ENCODE peak calls at places on chromosomes 16 and 17, in six cellular contexts. R, B, X, P, N and K are unnamed samples.
A peak's percentile ranks its signal among the peaks of the same experiment; 100 is the strongest.

GRCh38 chr16:48025359-48025758 is 130.4 kb downstream of the ABCC12 start:
- DNase-seq in R (no peak), B (no peak), X (no peak), P (no peak), N (no peak), K (no peak)

GRCh38 chr17:64420143-64420670 is 28.7 kb upstream of the MILR1 start:
- DNase-seq in R (no peak), B (no peak), X (no peak), P (peak; percentile 87), N (peak; percentile 24), K (peak; percentile 30)

GRCh38 chr17:72219136-72219823 is 98.5 kb downstream of the SOX9 start:
- DNase-seq in R (no peak), B (no peak), X (no peak), P (no peak), N (peak; percentile 34), K (peak; percentile 23)

GRCh38 chr16:54568897-54569807 is 282.6 kb upstream of the IRX3 start:
- DNase-seq in R (no peak), B (no peak), X (no peak), P (no peak), N (no peak), K (no peak)

GRCh38 chr17:77736207-77736600 is 222.3 kb upstream of the TNRC6C start:
- DNase-seq in R (peak; percentile 8), B (no peak), X (peak; percentile 74), P (no peak), N (peak; percentile 22), K (no peak)

GRCh38 chr17:12180644-12181261 is 160.1 kb downstream of the MAP2K4 start:
- DNase-seq in R (no peak), B (no peak), X (no peak), P (peak; percentile 54), N (peak; percentile 47), K (peak; percentile 37)

GRCh38 chr17:61459968-61460718 is 7.9 kb downstream of the TBX4 start:
- DNase-seq in R (no peak), B (no peak), X (peak; percentile 65), P (no peak), N (no peak), K (no peak)

GRCh38 chr16:88541831-88542230 is 28.4 kb upstream of the ZC3H18 start:
- DNase-seq in R (no peak), B (no peak), X (no peak), P (no peak), N (no peak), K (no peak)

GRCh38 chr17:75261336-75262111 is at the start of the genes GGA3 and MRPS7:
- DNase-seq in R (peak; percentile 91), B (peak; percentile 95), X (peak; percentile 98), P (peak; percentile 99), N (peak; percentile 96), K (peak; percentile 96)

GRCh38 chr17:77829871-77830799 is 128.4 kb upstream of the TNRC6C start:
- DNase-seq in R (no peak), B (no peak), X (no peak), P (no peak), N (no peak), K (no peak)

GRCh38 chr17:44642861-44643260 is 13.4 kb upstream of the MEIOC start:
- DNase-seq in R (no peak), B (no peak), X (no peak), P (no peak), N (no peak), K (no peak)

GRCh38 chr16:81521141-81521626 is 76.6 kb downstream of the CMIP start:
- DNase-seq in R (no peak), B (peak; percentile 44), X (no peak), P (peak; percentile 84), N (peak; percentile 40), K (no peak)

GRCh38 chr16:86874141-86874540 is 295.8 kb downstream of the FOXL1 start:
- DNase-seq in R (no peak), B (no peak), X (no peak), P (peak; percentile 31), N (no peak), K (peak; percentile 73)

GRCh38 chr17:64216030-64216384 is 47.1 kb downstream of the TEX2 start:
- DNase-seq in R (no peak), B (no peak), X (no peak), P (no peak), N (no peak), K (no peak)

GRCh38 chr17:38563362-38564253 is 42.1 kb downstream of the SRCIN1 start:
- DNase-seq in R (no peak), B (no peak), X (no peak), P (no peak), N (peak; percentile 57), K (peak; percentile 34)

GRCh38 chr16:23374721-23375120 is 72.6 kb downstream of the SCNN1B start:
- DNase-seq in R (no peak), B (peak; percentile 67), X (no peak), P (no peak), N (no peak), K (no peak)

GRCh38 chr17:1421470-1421869 is 21.4 kb upstream of the YWHAE start:
- DNase-seq in R (no peak), B (no peak), X (no peak), P (no peak), N (no peak), K (no peak)

GRCh38 chr16:2895813-2896212 is 12.8 kb downstream of the FLYWCH2 start:
- DNase-seq in R (no peak), B (no peak), X (no peak), P (no peak), N (no peak), K (no peak)

GRCh38 chr16:53780051-53780450 is 76.1 kb downstream of the FTO start:
- DNase-seq in R (no peak), B (peak; percentile 50), X (no peak), P (no peak), N (no peak), K (no peak)

GRCh38 chr16:795580-796229 is 4.8 kb downstream of the GNG13 start:
- DNase-seq in R (no peak), B (peak; percentile 57), X (no peak), P (no peak), N (no peak), K (no peak)

GRCh38 chr16:15798671-15799070 is 58.2 kb downstream of the MYH11 start:
- DNase-seq in R (no peak), B (no peak), X (no peak), P (no peak), N (no peak), K (no peak)

DNA sequence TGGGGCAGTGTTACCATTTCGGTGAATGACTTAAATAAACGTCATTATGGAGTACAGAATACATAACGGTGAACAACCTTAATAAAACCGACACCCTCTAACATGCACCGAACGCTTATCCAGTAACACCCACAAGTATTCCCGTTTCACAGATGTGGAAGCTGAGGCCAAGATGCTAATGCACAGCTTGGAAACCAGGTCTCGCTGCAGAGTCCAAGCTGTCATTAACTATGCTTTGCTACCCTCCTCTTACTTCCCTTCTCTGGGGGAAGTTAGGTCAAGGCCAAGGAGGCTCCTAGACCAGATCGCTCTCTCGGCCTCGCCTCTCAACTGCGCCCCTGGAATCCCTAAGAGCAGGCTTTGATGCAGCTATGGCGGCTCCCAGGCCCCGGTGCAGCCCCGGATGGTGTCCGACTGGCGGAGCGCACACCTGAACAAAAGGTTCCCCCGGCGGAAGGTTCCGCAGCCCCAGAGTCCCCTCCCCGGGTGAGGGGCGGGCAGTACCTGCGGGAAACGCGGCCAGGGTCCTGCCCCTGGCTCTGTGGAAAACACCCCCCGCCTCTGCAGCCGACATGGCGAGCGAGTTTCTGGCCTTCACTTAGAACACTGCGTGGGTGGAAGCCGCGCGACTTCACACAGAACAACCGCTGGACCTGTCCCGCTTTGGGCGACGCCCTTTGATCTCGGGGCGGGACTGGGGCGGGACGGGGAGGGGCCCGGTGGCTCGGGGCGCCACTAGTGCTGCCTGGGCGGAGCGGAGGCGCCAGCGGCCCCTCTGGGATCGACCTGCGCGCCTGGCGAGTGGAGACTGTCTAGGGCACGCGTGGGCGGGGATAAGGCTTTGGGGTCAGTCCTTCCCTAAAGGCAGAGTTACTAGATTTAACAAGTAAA is at the start of gene CPPED1:
- DNase-seq in R (peak; percentile 79), B (peak; percentile 92), X (peak; percentile 94), P (peak; percentile 95), N (peak; percentile 88), K (peak; percentile 85)
- TF ChIP-seq CTCF in R (no peak), B (no peak), X (no peak), P (no peak), N (no peak), K (no peak)

DNA sequence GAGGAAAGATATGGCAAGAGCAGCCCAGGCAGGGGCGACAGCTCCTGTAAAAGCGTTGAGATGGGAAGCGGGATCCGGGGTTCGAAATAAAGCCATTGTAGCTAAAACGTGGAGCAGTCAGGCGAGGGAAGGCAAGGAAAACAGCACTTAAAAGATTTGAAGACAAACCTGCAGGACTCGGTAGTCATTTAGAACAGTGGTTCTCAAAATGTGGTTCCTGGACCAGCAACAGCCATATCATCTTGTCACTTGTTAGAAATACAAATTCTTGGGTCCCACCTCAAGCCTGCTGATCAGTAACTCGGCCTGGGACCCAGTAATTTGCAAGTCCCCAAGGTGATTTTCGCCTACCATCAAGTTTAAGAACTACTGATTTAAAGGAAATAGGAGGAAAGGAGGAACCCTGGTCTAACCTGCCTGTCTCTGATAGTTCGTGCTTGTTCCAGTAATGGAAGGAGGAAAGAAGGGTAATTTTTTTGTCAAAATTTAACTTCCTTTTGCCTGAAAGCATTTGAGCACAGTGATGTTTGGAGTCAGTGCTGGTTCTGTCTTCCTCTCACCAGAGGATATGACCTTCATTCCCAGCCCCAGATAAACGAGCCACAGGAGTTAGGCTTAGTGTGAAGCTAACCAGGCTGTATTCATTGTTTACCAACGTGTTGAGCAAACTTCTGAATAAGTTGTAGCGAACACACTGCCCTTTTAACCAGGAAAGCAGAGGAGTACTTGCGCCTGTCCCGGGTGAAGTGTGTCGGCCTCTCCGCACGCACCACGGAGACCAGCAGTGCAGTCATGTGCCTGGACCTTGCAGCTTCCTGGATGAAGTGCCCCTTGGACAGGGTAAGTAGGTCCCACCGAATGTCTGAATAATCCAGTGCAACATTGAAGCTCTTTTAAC is 1.1 kb downstream of the ORC6 start:
- DNase-seq in R (no peak), B (no peak), X (no peak), P (peak; percentile 39), N (no peak), K (peak; percentile 14)
- TF ChIP-seq CTCF in R (no peak), B (no peak), X (no peak), P (peak; percentile 47), N (no peak), K (no peak)

GRCh38 chr17:56452469-56452868 is 141.0 kb upstream of the NOG start:
- DNase-seq in R (no peak), B (no peak), X (no peak), P (no peak), N (no peak), K (no peak)
- TF ChIP-seq CTCF in R (no peak), B (no peak), X (no peak), P (no peak), N (no peak), K (no peak)

DNA sequence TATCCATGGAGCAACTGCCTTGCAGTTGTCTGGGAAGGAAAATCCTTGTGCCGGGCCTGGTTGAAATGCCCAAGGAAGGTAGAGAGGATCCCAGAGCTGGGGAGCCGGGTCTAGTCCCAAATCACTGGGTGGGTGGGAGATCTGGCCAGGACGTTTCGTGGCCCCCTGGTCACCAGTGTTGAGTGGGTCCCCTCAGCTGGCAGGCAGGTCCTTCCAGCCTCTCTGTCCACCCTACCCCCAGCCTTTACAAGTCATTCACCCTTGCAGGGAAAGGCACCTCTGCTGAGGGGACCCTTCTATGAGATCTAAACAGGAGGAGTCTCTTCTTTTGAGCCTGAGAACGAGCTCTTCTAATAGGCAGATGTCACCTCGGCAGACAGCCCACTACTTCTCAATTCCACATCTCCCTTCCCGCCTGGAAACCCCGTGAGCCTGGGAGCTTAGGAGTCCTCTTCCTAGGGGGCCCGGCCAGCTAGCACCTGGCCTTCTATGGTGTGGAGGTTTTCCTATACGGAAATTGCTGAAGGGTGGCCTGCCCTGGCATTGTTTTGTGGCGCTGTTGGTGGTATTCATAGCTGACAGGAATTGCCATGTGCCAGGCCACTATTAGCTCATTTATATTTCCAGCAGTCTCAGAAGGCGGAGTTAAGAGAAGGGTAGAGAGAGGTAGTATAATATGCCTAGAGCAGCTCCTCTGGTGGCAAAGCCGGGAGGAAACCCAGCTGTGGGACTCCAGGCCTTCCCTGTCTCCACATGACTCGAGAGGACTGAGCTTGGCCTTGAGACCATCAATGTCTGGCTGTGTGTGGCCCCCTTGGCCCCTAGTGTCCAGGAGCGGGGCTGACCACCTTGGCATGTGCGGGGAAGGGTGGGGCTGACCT is 13.3 kb downstream of the MPRIP start:
- DNase-seq in R (no peak), B (peak; percentile 28), X (no peak), P (no peak), N (no peak), K (no peak)
- TF ChIP-seq CTCF in R (no peak), B (no peak), X (no peak), P (no peak), N (no peak), K (no peak)